ENCODE peak calls at places on chromosome 19, in eight cellular contexts. A, J, L, G, U, Q, V and M are unnamed samples.
A peak's percentile ranks its signal among the peaks of the same experiment; 100 is the strongest.

GRCh38 chr19:30450101-30450500 is 77.9 kb downstream of the ZNF536 start:
- DNase-seq in A (peak; percentile 15), J (no peak), L (peak; percentile 62), G (no peak), U (peak; percentile 17), Q (peak; percentile 18), V (peak; percentile 44), M (no peak)

GRCh38 chr19:10112037-10112751 is 701 bp downstream of the P2RY11 start:
- DNase-seq in A (no peak), J (no peak), L (peak; percentile 43), G (no peak), U (peak; percentile 14), Q (no peak), V (no peak), M (no peak)

GRCh38 chr19:16824658-16825311 is 4.4 kb upstream of the SIN3B start:
- DNase-seq in A (no peak), J (no peak), L (peak; percentile 36), G (no peak), U (no peak), Q (peak; percentile 39), V (no peak), M (no peak)

GRCh38 chr19:46623915-46624502 is 880 bp downstream of the PTGIR start:
- DNase-seq in A (no peak), J (no peak), L (no peak), G (no peak), U (no peak), Q (no peak), V (no peak), M (no peak)

GRCh38 chr19:8386990-8387389 is 3.2 kb upstream of the RAB11B start:
- DNase-seq in A (no peak), J (no peak), L (no peak), G (no peak), U (no peak), Q (no peak), V (no peak), M (no peak)

GRCh38 chr19:46818812-46819211 is 30.4 kb upstream of the SLC1A5 start:
- DNase-seq in A (no peak), J (no peak), L (peak; percentile 17), G (no peak), U (no peak), Q (no peak), V (no peak), M (no peak)

GRCh38 chr19:18220632-18221275 is 5.5 kb downstream of the PDE4C start:
- DNase-seq in A (no peak), J (no peak), L (no peak), G (peak; percentile 64), U (no peak), Q (no peak), V (no peak), M (no peak)

GRCh38 chr19:1956868-1957492 is 16.0 kb downstream of the CSNK1G2 start:
- DNase-seq in A (no peak), J (no peak), L (no peak), G (peak; percentile 71), U (peak; percentile 31), Q (no peak), V (no peak), M (no peak)

GRCh38 chr19:610071-610800 is 20.6 kb downstream of the HCN2 start:
- DNase-seq in A (no peak), J (peak; percentile 29), L (no peak), G (peak; percentile 83), U (peak; percentile 52), Q (no peak), V (no peak), M (peak; percentile 42)

GRCh38 chr19:52566588-52566987 is 3.5 kb upstream of the ZNF701 start:
- DNase-seq in A (no peak), J (no peak), L (peak; percentile 55), G (no peak), U (no peak), Q (peak; percentile 52), V (no peak), M (no peak)

GRCh38 chr19:7333198-7334118 is 15.3 kb upstream of the ARHGEF18 start:
- DNase-seq in A (no peak), J (no peak), L (no peak), G (no peak), U (no peak), Q (peak; percentile 8), V (no peak), M (no peak)

GRCh38 chr19:4291200-4291732 is 10.9 kb downstream of the TMIGD2 start:
- DNase-seq in A (no peak), J (no peak), L (no peak), G (no peak), U (no peak), Q (no peak), V (no peak), M (no peak)

GRCh38 chr19:3510727-3511126 is 4.6 kb downstream of the FZR1 start:
- DNase-seq in A (no peak), J (no peak), L (no peak), G (peak; percentile 66), U (no peak), Q (no peak), V (no peak), M (no peak)

DNA sequence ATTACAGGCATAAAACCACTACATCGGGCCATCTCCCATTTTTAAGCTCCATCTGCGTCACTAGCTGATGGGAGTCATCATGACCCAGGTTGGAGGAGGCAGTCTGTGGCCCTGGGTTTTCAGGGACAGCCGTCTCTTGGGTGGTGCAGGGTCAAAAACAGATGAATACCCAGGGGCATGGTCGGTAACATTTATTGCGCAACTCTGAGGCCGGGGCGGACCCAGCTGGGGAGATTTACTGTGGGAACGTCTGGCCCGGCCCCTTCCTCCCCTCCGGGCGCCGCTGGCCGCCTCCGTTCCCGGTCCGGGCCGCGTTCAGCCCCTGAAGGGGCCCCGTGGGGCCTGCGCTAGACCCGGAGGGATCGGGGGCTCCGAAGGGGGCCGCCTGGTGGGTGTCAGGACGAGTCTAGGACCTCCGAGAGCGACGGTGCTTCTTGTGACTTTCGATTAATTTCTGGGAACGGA is 1.3 kb upstream of the RGL3 start:
- DNase-seq in A (no peak), J (no peak), L (peak; percentile 67), G (peak; percentile 83), U (no peak), Q (no peak), V (peak; percentile 33), M (no peak)
- H3K4me3 ChIP-seq in A (peak overlapping the region; percentile 76), J (peak overlapping the region; percentile 47), L (peak overlapping the region; percentile 54), G (peak overlapping the region; percentile 36), U (no peak overlapping the region), Q (no peak overlapping the region), V (peak overlapping the region; percentile 12), M (no peak overlapping the region)

GRCh38 chr19:38721496-38721895 is 22.8 kb downstream of the CAPN12 start:
- DNase-seq in A (no peak), J (no peak), L (no peak), G (peak; percentile 74), U (no peak), Q (no peak), V (no peak), M (no peak)

GRCh38 chr19:38717855-38718254 is 26.4 kb downstream of the CAPN12 start:
- DNase-seq in A (no peak), J (no peak), L (no peak), G (peak; percentile 63), U (no peak), Q (no peak), V (no peak), M (no peak)

GRCh38 chr19:38720559-38721236 is 23.6 kb downstream of the CAPN12 start:
- DNase-seq in A (no peak), J (no peak), L (no peak), G (no peak), U (no peak), Q (no peak), V (no peak), M (no peak)

GRCh38 chr19:38718747-38719543 is 25.3 kb downstream of the CAPN12 start:
- DNase-seq in A (no peak), J (no peak), L (peak; percentile 40), G (peak; percentile 88), U (no peak), Q (peak; percentile 63), V (no peak), M (no peak)

GRCh38 chr19:38719761-38720558 is 24.3 kb downstream of the CAPN12 start:
- DNase-seq in A (no peak), J (no peak), L (no peak), G (peak; percentile 71), U (no peak), Q (peak; percentile 59), V (no peak), M (no peak)
- H3K4me1 ChIP-seq in A (no peaks in the 10 kb centered on the region), J (no peaks in the 10 kb centered on the region), L (no peaks in the 10 kb centered on the region), G (peaks cover 35% of the 10 kb centered on the region), U (no peaks in the 10 kb centered on the region), Q (peaks cover 25% of the 10 kb centered on the region), V (peaks cover 3% of the 10 kb centered on the region), M (no peaks in the 10 kb centered on the region)

GRCh38 chr19:49427855-49428546 is 2.8 kb downstream of the GFY start:
- DNase-seq in A (no peak), J (no peak), L (peak; percentile 43), G (peak; percentile 87), U (no peak), Q (no peak), V (no peak), M (no peak)
- H3K27me3 ChIP-seq in A (peaks cover 48% of the 10 kb centered on the region), J (peaks cover 13% of the 10 kb centered on the region), L (peaks cover 95% of the 10 kb centered on the region), G (no peaks in the 10 kb centered on the region), U (peaks cover 100% of the 10 kb centered on the region), Q (peaks cover 91% of the 10 kb centered on the region), V (peaks cover 13% of the 10 kb centered on the region), M (peaks cover 53% of the 10 kb centered on the region)

GRCh38 chr19:51138549-51138979 is 3.5 kb upstream of the SIGLEC7 start:
- DNase-seq in A (no peak), J (no peak), L (no peak), G (no peak), U (peak; percentile 24), Q (no peak), V (no peak), M (no peak)

GRCh38 chr19:51137812-51138425 is 4.2 kb upstream of the SIGLEC7 start:
- DNase-seq in A (no peak), J (no peak), L (no peak), G (no peak), U (no peak), Q (no peak), V (no peak), M (no peak)

GRCh38 chr19:51141181-51141580 is 920 bp upstream of the SIGLEC7 start:
- DNase-seq in A (no peak), J (no peak), L (no peak), G (no peak), U (no peak), Q (no peak), V (no peak), M (no peak)

GRCh38 chr19:51140441-51140840 is 1.7 kb upstream of the SIGLEC7 start:
- DNase-seq in A (no peak), J (no peak), L (no peak), G (no peak), U (no peak), Q (no peak), V (no peak), M (no peak)

DNA sequence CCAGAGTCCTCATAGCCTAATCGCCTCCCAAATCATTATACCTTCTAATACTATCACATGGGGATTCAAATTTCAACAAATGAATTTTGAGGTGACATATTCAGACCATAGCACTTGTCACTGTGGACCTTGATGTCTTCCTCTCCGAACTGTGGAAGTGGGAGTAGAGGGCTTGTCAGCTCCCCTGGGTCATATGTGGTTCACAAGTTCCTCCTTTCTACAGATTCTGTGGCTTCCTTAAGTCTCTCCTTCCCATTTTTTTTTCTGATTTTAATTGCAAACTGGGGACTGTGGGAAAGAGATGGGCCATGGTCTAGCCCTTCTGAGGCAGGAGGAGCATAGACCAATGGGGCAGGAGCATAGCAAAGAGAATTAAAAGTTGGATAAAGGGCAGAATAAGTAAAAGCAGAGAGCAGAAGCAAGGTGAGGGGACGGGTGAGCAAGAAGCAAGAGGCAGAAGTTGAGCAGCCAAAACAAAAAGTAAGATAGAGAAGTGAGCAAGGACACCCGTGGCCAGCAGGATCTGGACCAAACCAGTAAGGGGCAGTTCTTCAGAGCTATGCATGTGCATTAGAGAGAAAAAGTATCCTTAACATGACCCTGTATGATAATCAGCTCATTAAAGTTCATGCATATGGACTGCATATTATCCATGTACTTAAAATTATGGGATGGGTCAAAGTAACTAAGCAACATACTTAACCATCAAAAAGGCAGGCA is 2.6 kb upstream of the SIGLEC7 start:
- DNase-seq in A (no peak), J (no peak), L (no peak), G (no peak), U (no peak), Q (no peak), V (no peak), M (no peak)
- H3K4me3 ChIP-seq in A (no peak overlapping the region), J (no peak overlapping the region), L (no peak overlapping the region), G (no peak overlapping the region), U (no peak overlapping the region), Q (no peak overlapping the region), V (no peak overlapping the region), M (no peak overlapping the region)